ENCODE peak calls at places on chromosomes 4 and X, in nine cellular contexts. Y is left ventricle myocardium inferior, T is PC-3, O is left lung, X is psoas muscle, W is uterus, C is tibial artery, S is ovary, H is tibial nerve. B is an unnamed sample. For H3K36me3, the result is how much of the 10 kb centered on the place peaks cover.

GRCh38 chrX:100864967-100865366 is 9.2 kb downstream of the NOX1 start:
- DNase-seq in H (no peak), X (no peak), O (no peak), W (no peak), T (peak), S (no peak), C (no peak), Y (no peak), B (no peak)

GRCh38 chr4:165475706-165476070 is 96.9 kb downstream of the CPE start:
- DNase-seq in C (no peak), W (no peak), T (no peak), Y (no peak), X (no peak), O (no peak), S (no peak), H (no peak), B (no peak)

GRCh38 chr4:86935833-86936721 is 1.3 kb downstream of the AFF1 start:
- DNase-seq in T (peak), S (peak), X (peak), Y (peak), O (peak), W (peak), C (peak), H (peak), B (peak)

GRCh38 chr4:147289181-147289580 is 191.7 kb upstream of the EDNRA start:
- DNase-seq in S (no peak), X (no peak), T (no peak), H (no peak), Y (no peak), W (no peak), O (no peak), C (no peak), B (no peak)

GRCh38 chr4:22389240-22389871 is 126.5 kb downstream of the ADGRA3 start:
- DNase-seq in C (no peak), W (peak), Y (no peak), O (no peak), T (peak), S (peak), X (no peak), H (peak), B (no peak)

GRCh38 chrX:103730746-103731508 is 20.2 kb downstream of the TMEM31 start:
- DNase-seq in Y (peak), S (no peak), T (no peak), W (no peak), X (no peak), H (peak), O (no peak), C (no peak), B (peak)

GRCh38 chrX:129689881-129690280 is 35.1 kb upstream of the APLN start:
- DNase-seq in W (no peak), O (no peak), H (no peak), C (no peak), S (no peak), T (no peak), X (no peak), Y (no peak), B (no peak)

GRCh38 chr4:2817701-2818350 is 24.9 kb downstream of the SH3BP2 start:
- DNase-seq in Y (no peak), S (no peak), W (no peak), X (peak), H (no peak), T (peak), C (no peak), O (peak), B (no peak)

GRCh38 chr4:133969202-133969873 is 232.3 kb downstream of the PABPC4L start:
- DNase-seq in T (no peak), C (peak), H (no peak), Y (no peak), X (no peak), W (no peak), O (no peak), S (no peak), B (no peak)

GRCh38 chr4:7291372-7292135 is 99.2 kb downstream of the SORCS2 start:
- DNase-seq in O (peak), T (no peak), W (peak), Y (peak), C (peak), H (peak), S (peak), X (no peak), B (no peak)

GRCh38 chr4:37317104-37317643 is 72.6 kb downstream of the NWD2 start:
- DNase-seq in H (no peak), T (no peak), S (no peak), C (no peak), O (no peak), Y (no peak), W (no peak), X (no peak), B (no peak)

GRCh38 chr4:85869156-85869555 is 394.2 kb downstream of the ARHGAP24 start:
- DNase-seq in Y (no peak), S (no peak), H (no peak), X (no peak), C (no peak), W (no peak), O (no peak), T (no peak), B (no peak)

GRCh38 chr4:85866508-85866907 is 391.6 kb downstream of the ARHGAP24 start:
- DNase-seq in Y (no peak), X (no peak), W (no peak), H (no peak), T (no peak), O (no peak), C (no peak), S (no peak), B (no peak)

GRCh38 chr4:85873566-85873965 is 398.6 kb downstream of the ARHGAP24 start:
- DNase-seq in W (no peak), X (no peak), T (no peak), O (no peak), C (no peak), H (no peak), Y (no peak), S (no peak), B (no peak)

GRCh38 chr4:85867281-85867680 is 392.3 kb downstream of the ARHGAP24 start:
- DNase-seq in O (no peak), X (no peak), Y (no peak), C (no peak), H (no peak), W (no peak), T (no peak), S (no peak), B (no peak)

DNA sequence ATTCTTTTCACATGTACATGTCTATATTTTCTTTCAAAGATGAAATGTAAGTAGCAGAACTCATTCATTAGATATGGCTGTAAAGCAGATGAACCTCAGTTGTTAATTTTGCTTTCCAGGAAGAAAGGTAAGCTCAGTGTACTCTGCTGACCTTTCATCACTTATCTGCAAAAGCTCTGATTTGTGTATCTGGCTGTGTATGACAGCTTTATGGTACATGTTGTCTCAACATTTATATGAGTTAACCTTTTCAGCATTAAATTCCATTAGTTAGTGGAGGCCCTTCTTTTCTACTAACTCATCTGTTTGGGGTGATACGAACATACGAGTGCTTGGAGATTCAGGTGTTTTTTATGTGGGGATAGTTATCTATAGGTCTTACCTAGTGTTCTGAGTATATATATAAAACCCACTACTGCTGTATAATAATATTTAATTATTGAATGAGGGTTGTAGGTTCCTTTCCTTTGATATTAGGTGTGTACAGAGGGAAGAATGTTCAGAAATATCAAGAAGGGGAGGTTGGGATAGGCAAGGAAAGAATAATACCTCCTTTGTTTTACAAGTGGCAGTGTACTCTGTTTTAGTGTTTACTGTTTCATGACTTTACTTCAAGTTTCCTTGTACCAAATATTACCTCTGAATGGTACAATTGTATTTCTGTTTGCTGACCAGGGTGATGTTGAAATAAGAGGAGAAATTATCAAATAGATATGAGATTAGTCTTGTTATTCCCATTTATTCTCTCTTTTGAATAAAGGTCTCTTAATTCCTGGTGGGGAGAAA is 395.5 kb downstream of the ARHGAP24 start:
- DNase-seq in T (peak), H (no peak), C (no peak), O (no peak), W (no peak), S (no peak), X (no peak), Y (no peak), B (no peak)
- H3K27ac ChIP-seq in T (peak), H (no peak), C (no peak), O (no peak), W (no peak), S (no peak), X (no peak), Y (no peak), B (no peak)

GRCh38 chr4:183872531-183872930 is 32.6 kb upstream of the STOX2 start:
- DNase-seq in Y (no peak), W (no peak), S (no peak), H (no peak), C (no peak), O (no peak), T (no peak), X (no peak), B (no peak)
- H3K4me3 ChIP-seq in Y (no peak), W (no peak), S (no peak), H (no peak), C (no peak), O (no peak), T (no peak), X (no peak), B (no peak)

GRCh38 chr4:41693629-41694028 is 54.9 kb downstream of the PHOX2B start:
- DNase-seq in W (no peak), O (no peak), Y (no peak), H (no peak), X (no peak), S (no peak), C (no peak), T (peak), B (no peak)
- H3K36me3 ChIP-seq in W (under half), O (under half), Y (half or more), H (under half), X (half or more), S (under half), C (half or more), T (under half), B (half or more)

GRCh38 chr4:168622600-168622999 is 125.7 kb downstream of the PALLD start:
- DNase-seq in O (no peak), T (no peak), C (no peak), Y (no peak), W (no peak), S (no peak), X (no peak), H (no peak), B (no peak)
- H3K27ac ChIP-seq in O (no peak), T (no peak), C (no peak), Y (peak), W (no peak), S (no peak), X (no peak), H (no peak), B (no peak)

GRCh38 chr4:76950846-76951321 is 1.3 kb downstream of the SEPTIN11 start:
- DNase-seq in W (no peak), Y (no peak), T (peak), C (peak), S (peak), H (no peak), O (peak), X (no peak), B (no peak)

GRCh38 chr4:76950052-76950845 is 697 bp downstream of the SEPTIN11 start:
- DNase-seq in C (peak), X (peak), W (peak), O (peak), T (peak), Y (peak), S (peak), H (peak), B (no peak)

GRCh38 chr4:76951333-76952033 is 1.9 kb downstream of the SEPTIN11 start:
- DNase-seq in W (no peak), C (no peak), H (no peak), T (no peak), O (no peak), S (no peak), Y (no peak), X (no peak), B (no peak)

GRCh38 chr4:76952631-76953587 is 3.4 kb downstream of the SEPTIN11 start:
- DNase-seq in O (no peak), X (no peak), Y (no peak), S (no peak), T (no peak), W (no peak), H (no peak), C (no peak), B (no peak)

DNA sequence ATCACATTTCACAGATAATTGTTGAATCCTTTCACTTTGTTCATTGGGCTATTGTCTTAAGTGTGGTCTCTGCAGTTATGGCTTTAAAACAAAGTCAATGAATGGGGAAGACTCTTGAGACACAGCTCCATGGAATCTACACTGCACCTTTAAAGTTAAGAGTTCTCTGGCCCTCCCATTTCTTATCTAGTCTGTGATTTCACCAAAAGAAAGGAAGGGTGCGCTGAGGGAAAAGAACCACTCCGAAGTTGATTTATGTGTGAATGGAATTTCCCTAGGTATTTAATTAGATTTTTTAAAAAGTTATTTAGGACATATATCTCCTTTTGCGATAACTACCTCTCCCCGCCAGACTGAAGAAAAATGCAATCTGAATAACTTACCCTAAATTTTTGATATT is 2.5 kb downstream of the SEPTIN11 start:
- DNase-seq in Y (no peak), H (no peak), C (no peak), W (no peak), X (no peak), S (no peak), T (no peak), O (no peak), B (no peak)
- H3K4me3 ChIP-seq in Y (peak), H (no peak), C (no peak), W (no peak), X (no peak), S (no peak), T (peak), O (no peak), B (no peak)

B was measured in gastrocnemius medialis.